ENCODE peak calls at places on chromosomes 13 and 19, in nine cellular contexts. A is neural crest cell; J is cardiac septum; G is stimulated activated CD4-positive, alpha-beta T cell treated with anti-CD3 and anti-CD28 coated beads, TNF-alpha, amount 100 ng/mL, for 1 hour; B is astrocyte; X is GM03348; O is Calu3; E is WTC11; F is activated CD4-positive, alpha-beta T cell treated with anti-CD3 and anti-CD28 coated beads for 48 hours. Q is an unnamed sample.

GRCh38 chr19:13092206-13092605 is 10.5 kb downstream of the LYL1 start:
- DNase-seq in A (no peak), J (no peak), O (no peak), X (no peak), E (no peak), G (no peak), F (no peak), B (no peak), Q (no peak)

GRCh38 chr13:39452834-39453233 is 150.2 kb downstream of the LHFPL6 start:
- DNase-seq in X (no peak), G (no peak), J (no peak), E (no peak), F (no peak), A (no peak), O (no peak), B (no peak), Q (no peak)

GRCh38 chr19:14433454-14434156 is 499 bp downstream of the PKN1 start:
- DNase-seq in G (no peak), X (peak; percentile 29), J (no peak), O (peak; percentile 60), A (no peak), B (no peak), F (peak; percentile 49), E (peak; percentile 35), Q (no peak)

GRCh38 chr19:4473011-4473410 is 914 bp downstream of the HDGFL2 start:
- DNase-seq in A (no peak), E (no peak), G (no peak), J (no peak), O (no peak), F (no peak), B (no peak), X (peak; percentile 5), Q (no peak)

GRCh38 chr19:18865973-18866799 is 29.8 kb downstream of the CERS1 start:
- DNase-seq in B (no peak), O (peak; percentile 43), X (peak; percentile 95), E (peak; percentile 78), A (peak; percentile 77), J (peak; percentile 84), G (peak; percentile 33), F (peak; percentile 75), Q (no peak)

GRCh38 chr19:49887037-49887652 is 9.5 kb downstream of the IL4I1 start:
- DNase-seq in B (no peak), J (no peak), F (no peak), G (no peak), O (no peak), X (no peak), E (no peak), A (no peak), Q (no peak)

GRCh38 chr19:2782357-2782935 is 627 bp downstream of the SGTA start:
- DNase-seq in G (no peak), B (no peak), X (no peak), A (no peak), E (no peak), J (no peak), O (no peak), F (peak; percentile 27), Q (no peak)

GRCh38 chr13:76600086-76600485 is 286.1 kb downstream of the KCTD12 start:
- DNase-seq in F (no peak), E (no peak), O (no peak), G (no peak), A (no peak), X (no peak), B (no peak), J (no peak), Q (no peak)

GRCh38 chr19:1601613-1602064 is 3.6 kb downstream of the UQCR11 start:
- DNase-seq in J (no peak), X (no peak), O (no peak), F (peak; percentile 21), A (no peak), B (no peak), G (no peak), E (no peak), Q (no peak)

GRCh38 chr19:24029941-24030636 is 56.9 kb upstream of the ZNF254 start:
- DNase-seq in E (peak; percentile 33), O (no peak), A (no peak), F (no peak), B (no peak), G (no peak), X (no peak), J (no peak), Q (no peak)

GRCh38 chr19:661427-662196 is 1.4 kb downstream of the RNF126 start:
- DNase-seq in O (no peak), G (no peak), F (peak; percentile 76), J (no peak), A (no peak), B (no peak), E (no peak), X (peak; percentile 40), Q (no peak)

GRCh38 chr13:24851546-24851945 is 87.6 kb downstream of the RNF17 start:
- DNase-seq in A (no peak), G (no peak), O (no peak), B (no peak), X (peak; percentile 13), E (no peak), J (no peak), F (no peak), Q (no peak)

GRCh38 chr13:110388141-110388943 is 81.3 kb downstream of the COL4A2 start:
- DNase-seq in G (no peak), X (peak; percentile 64), J (no peak), F (no peak), O (no peak), A (no peak), B (peak; percentile 87), E (peak; percentile 29), Q (peak; percentile 92)

GRCh38 chr13:76829572-76830327 is 56.5 kb downstream of the KCTD12 start:
- DNase-seq in G (no peak), A (no peak), B (peak; percentile 4), J (no peak), X (peak; percentile 44), O (no peak), E (no peak), F (no peak), Q (no peak)

GRCh38 chr19:2014081-2014693 is 1.3 kb downstream of the BTBD2 start:
- DNase-seq in O (no peak), A (no peak), G (no peak), F (no peak), J (no peak), B (no peak), E (no peak), X (no peak), Q (no peak)

GRCh38 chr19:3604987-3605343 is 1.7 kb downstream of the TBXA2R start:
- DNase-seq in X (no peak), A (no peak), J (no peak), O (no peak), E (no peak), G (no peak), B (no peak), F (no peak), Q (peak; percentile 72)

GRCh38 chr13:42959615-42960014 is 32.4 kb downstream of the EPSTI1 start:
- DNase-seq in B (no peak), E (no peak), F (no peak), O (no peak), G (no peak), J (no peak), X (no peak), A (no peak), Q (no peak)

GRCh38 chr19:48490980-48491792 is 20.4 kb downstream of the LMTK3 start:
- DNase-seq in J (no peak), F (peak; percentile 59), X (peak; percentile 67), A (no peak), O (peak; percentile 41), G (no peak), B (no peak), E (peak; percentile 78), Q (no peak)

GRCh38 chr13:44013666-44014291 is 134.1 kb downstream of the LACC1 start:
- DNase-seq in G (no peak), E (no peak), F (no peak), J (no peak), A (no peak), X (peak; percentile 32), B (peak; percentile 79), O (no peak), Q (no peak)

GRCh38 chr19:1161716-1162115 is 12.4 kb downstream of the SBNO2 start:
- DNase-seq in B (no peak), F (no peak), J (no peak), O (peak; percentile 49), X (peak; percentile 78), G (no peak), E (no peak), A (no peak), Q (no peak)

GRCh38 chr13:100428966-100429365 is 159.6 kb downstream of the GGACT start:
- DNase-seq in X (no peak), G (no peak), O (no peak), J (no peak), F (no peak), E (no peak), B (no peak), A (no peak), Q (no peak)

GRCh38 chr19:45218887-45219780 is 26.1 kb downstream of the EXOC3L2 start:
- DNase-seq in A (no peak), F (no peak), E (no peak), B (no peak), X (no peak), J (no peak), G (no peak), O (no peak), Q (no peak)

GRCh38 chr13:43799191-43799590 is 12.4 kb upstream of the ENOX1 start:
- DNase-seq in E (no peak), O (peak; percentile 22), X (no peak), G (no peak), J (no peak), F (peak; percentile 6), A (no peak), B (no peak), Q (no peak)

GRCh38 chr13:91401916-91402315 is 3.5 kb downstream of the GPC5 start:
- DNase-seq in X (no peak), B (no peak), E (no peak), O (no peak), G (no peak), F (no peak), J (no peak), A (no peak), Q (no peak)

GRCh38 chr19:11096210-11096841 is 7.1 kb downstream of the LDLR start:
- DNase-seq in E (no peak), B (peak; percentile 75), A (no peak), X (peak; percentile 50), J (no peak), O (no peak), G (no peak), F (peak; percentile 47), Q (peak; percentile 74)

GRCh38 chr19:6516659-6517291 is 14.1 kb upstream of the TNFSF9 start:
- DNase-seq in X (peak; percentile 94), G (peak; percentile 82), O (peak; percentile 92), F (peak; percentile 96), B (peak; percentile 60), A (peak; percentile 95), J (peak; percentile 93), E (peak; percentile 96), Q (peak; percentile 97)

GRCh38 chr13:46712524-46712923 is 84.4 kb downstream of the ESD start:
- DNase-seq in G (no peak), J (no peak), A (no peak), E (no peak), F (no peak), B (no peak), X (no peak), O (no peak), Q (no peak)

GRCh38 chr19:870963-871401 is 11.5 kb downstream of the CFD start:
- DNase-seq in B (peak; percentile 35), F (no peak), A (no peak), G (no peak), E (no peak), O (no peak), X (no peak), J (no peak), Q (no peak)